ENCODE peak calls at places on chromosomes 7 and 10, in seven cellular contexts. F is hepatocyte, J is AG09309, V is keratinocyte, K is BE2C, O is mucosa of descending colon, B is RWPE2. M is an unnamed sample.

GRCh38 chr7:102890292-102890970 is 22.4 kb upstream of the LRRC17 start:
- DNase-seq in F (peak), J (no peak), V (no peak), K (no peak), O (no peak), B (no peak), M (no peak)

GRCh38 chr7:113629244-113629643 is 289.6 kb downstream of the PPP1R3A start:
- DNase-seq in F (no peak), J (no peak), V (peak), K (no peak), O (no peak), B (no peak), M (no peak)

GRCh38 chr10:58989486-58990039 is 186.9 kb upstream of the PHYHIPL start:
- DNase-seq in F (no peak), J (no peak), V (no peak), K (no peak), O (no peak), B (no peak), M (no peak)

GRCh38 chr10:1057106-1057657 is 997 bp downstream of the WDR37 start:
- DNase-seq in F (no peak), J (no peak), V (no peak), K (no peak), O (no peak), B (no peak), M (no peak)

GRCh38 chr7:75943864-75944263 is 28.9 kb downstream of the POR start:
- DNase-seq in F (peak), J (no peak), V (peak), K (no peak), O (no peak), B (peak), M (no peak)

GRCh38 chr10:50604823-50605222 is 18.9 kb downstream of the SGMS1 start:
- DNase-seq in F (no peak), J (no peak), V (no peak), K (no peak), O (no peak), B (no peak), M (no peak)

GRCh38 chr7:92653136-92653535 is 62.9 kb upstream of the FAM133B start:
- DNase-seq in F (no peak), J (no peak), V (no peak), K (no peak), O (no peak), B (no peak), M (no peak)

GRCh38 chr7:155276800-155277375 is 20.8 kb upstream of the INSIG1 start:
- DNase-seq in F (no peak), J (no peak), V (no peak), K (no peak), O (no peak), B (no peak), M (no peak)

GRCh38 chr10:55966131-55966530 is 394.9 kb downstream of the ZWINT start:
- DNase-seq in F (no peak), J (no peak), V (no peak), K (no peak), O (no peak), B (no peak), M (no peak)

GRCh38 chr7:130721486-130722277 is 12.3 kb downstream of the KLF14 start:
- DNase-seq in F (peak), J (peak), V (no peak), K (peak), O (peak), B (no peak), M (peak)

GRCh38 chr7:39413866-39414668 is 152.1 kb upstream of the YAE1 start:
- DNase-seq in F (peak), J (no peak), V (no peak), K (peak), O (peak), B (peak), M (peak)

GRCh38 chr10:124290095-124290795 is 128.5 kb downstream of the OAT start:
- DNase-seq in F (no peak), J (no peak), V (no peak), K (no peak), O (no peak), B (peak), M (no peak)

GRCh38 chr7:146844405-146844804 is 727.8 kb downstream of the CNTNAP2 start:
- DNase-seq in F (no peak), J (no peak), V (no peak), K (no peak), O (no peak), B (no peak), M (no peak)

GRCh38 chr10:35421553-35422178 is 85.4 kb downstream of the CCNY start:
- DNase-seq in F (peak), J (no peak), V (peak), K (peak), O (no peak), B (no peak), M (no peak)

GRCh38 chr10:43596546-43596945 is 9.7 kb upstream of the ZNF485 start:
- DNase-seq in F (no peak), J (no peak), V (no peak), K (no peak), O (no peak), B (no peak), M (no peak)

GRCh38 chr10:119206603-119207366 is 586 bp upstream of the GRK5 start:
- DNase-seq in F (peak), J (no peak), V (no peak), K (peak), O (peak), B (no peak), M (peak)
- TF ChIP-seq CTCF in F (peak), J (peak), V (peak), K (peak), O (peak), B (peak), M (peak)

DNA sequence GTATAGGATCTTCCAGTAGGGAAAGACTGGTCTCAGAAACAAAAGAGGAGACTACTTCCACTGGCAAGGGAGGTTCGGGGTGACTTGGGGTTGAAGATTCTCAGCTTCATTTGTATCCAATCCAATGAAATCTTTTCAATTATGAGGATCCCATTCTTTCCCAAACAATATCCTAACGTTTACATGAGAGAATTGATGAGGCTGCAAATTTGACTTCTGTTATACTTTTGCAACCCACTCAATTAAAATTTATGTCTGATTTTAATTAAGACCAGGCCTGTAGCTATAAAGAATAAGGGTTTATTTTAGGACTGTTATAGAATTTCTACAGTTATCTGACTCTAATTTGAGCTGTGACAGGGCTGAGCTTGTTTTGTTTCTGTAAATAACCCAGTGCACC is 251.5 kb downstream of the ANKRD7 start:
- DNase-seq in F (no peak), J (no peak), V (no peak), K (no peak), O (no peak), B (no peak), M (no peak)
- TF ChIP-seq CTCF in F (no peak), J (no peak), V (no peak), K (no peak), O (no peak), B (no peak), M (no peak)

GRCh38 chr7:70586822-70587221 is 545.1 kb upstream of the GALNT17 start:
- DNase-seq in F (no peak), J (peak), V (no peak), K (no peak), O (no peak), B (no peak), M (no peak)
- TF ChIP-seq CTCF in F (no peak), J (no peak), V (no peak), K (no peak), O (no peak), B (no peak), M (no peak)

DNA sequence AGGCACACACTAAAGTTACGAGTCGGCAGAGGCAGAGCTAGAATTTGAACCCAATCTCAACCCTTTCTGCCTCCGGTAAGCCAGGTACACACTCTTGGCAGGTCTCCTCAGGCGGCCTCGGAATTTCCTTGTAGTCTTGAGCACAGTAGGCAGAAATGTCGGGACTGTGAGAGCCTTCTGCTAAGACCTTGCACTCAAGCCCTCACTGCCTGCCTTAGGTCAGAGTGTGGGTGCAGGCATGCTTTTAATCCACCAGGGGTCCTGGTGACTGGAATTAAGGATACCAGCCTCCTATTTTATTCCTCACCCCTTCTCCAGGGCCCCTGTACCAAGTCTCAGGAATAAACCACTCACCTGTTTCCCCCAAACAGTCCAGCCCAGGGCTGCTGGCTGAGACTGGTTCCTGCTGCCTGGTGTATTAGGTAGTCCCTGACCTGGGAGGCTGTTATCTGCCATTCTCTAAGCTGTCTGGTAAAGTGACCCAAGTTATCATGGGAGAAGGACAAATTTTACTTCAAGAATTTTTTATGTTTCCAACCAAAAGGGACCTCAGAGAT is 855 bp downstream of the ATP6V1F start:
- DNase-seq in F (peak), J (no peak), V (no peak), K (peak), O (peak), B (no peak), M (peak)
- TF ChIP-seq CTCF in F (peak), J (peak), V (peak), K (peak), O (no peak), B (peak), M (peak)

GRCh38 chr7:30941582-30942310 is 22.0 kb upstream of the GHRHR start:
- DNase-seq in F (no peak), J (no peak), V (no peak), K (no peak), O (no peak), B (no peak), M (no peak)
- TF ChIP-seq CTCF in F (no peak), J (no peak), V (no peak), K (no peak), O (no peak), B (no peak), M (no peak)

DNA sequence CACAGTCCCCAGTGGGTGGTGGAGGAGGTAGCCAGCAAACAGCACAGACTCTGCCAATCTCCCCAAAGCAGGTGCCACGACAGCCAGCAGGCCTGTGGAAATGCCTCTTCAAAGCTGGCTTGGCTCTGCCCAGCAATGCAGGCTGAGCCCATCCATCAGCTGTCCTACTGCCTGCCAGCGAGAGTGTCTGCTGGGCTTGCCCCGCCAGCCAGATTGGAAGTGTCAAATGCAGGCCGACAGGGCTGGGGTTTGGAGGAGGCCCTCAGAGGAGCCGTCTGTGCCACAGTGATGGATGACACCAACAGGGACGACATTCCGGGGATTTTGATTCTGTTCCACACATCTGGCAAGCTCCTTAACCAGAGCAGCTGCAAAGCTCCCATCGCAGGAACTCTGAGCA is 16.7 kb downstream of the HABP2 start:
- DNase-seq in F (no peak), J (no peak), V (no peak), K (no peak), O (no peak), B (no peak), M (no peak)
- TF ChIP-seq CTCF in F (no peak), J (no peak), V (no peak), K (no peak), O (no peak), B (no peak), M (no peak)

GRCh38 chr10:130547368-130547767 is 411.2 kb downstream of the GLRX3 start:
- DNase-seq in F (no peak), J (no peak), V (no peak), K (no peak), O (no peak), B (no peak), M (no peak)
- TF ChIP-seq CTCF in F (peak), J (no peak), V (no peak), K (no peak), O (no peak), B (peak), M (no peak)

DNA sequence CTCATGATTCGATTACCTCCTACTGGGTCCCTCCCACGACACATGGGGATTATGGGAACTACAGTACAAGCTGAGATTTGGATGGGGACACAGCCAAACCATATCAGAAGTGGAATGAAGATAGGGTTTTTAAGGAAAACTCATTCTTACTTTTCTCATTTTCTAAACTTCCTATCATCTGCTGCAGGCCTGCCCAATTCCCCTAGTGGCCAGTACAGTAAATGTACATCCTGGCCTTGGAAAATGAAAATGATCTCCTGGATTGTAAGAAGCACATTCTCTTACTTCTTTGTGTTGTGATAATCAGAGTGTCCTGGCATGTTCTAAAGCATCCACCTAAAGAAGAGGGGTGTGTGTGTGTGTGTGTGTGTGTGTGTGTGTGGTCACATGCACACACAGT is 421.7 kb downstream of the LRMDA start:
- DNase-seq in F (no peak), J (no peak), V (no peak), K (no peak), O (no peak), B (no peak), M (no peak)
- TF ChIP-seq CTCF in F (peak), J (peak), V (peak), K (peak), O (no peak), B (peak), M (peak)

M was measured in glutamatergic neuron.